ENCODE peak calls at places on chromosomes 7 and 10, in four cellular contexts. K is IMR-90, I is endothelial cell of umbilical vein, L is K562. Z is an unnamed sample.

GRCh38 chr7:135666156-135666555 is 3.8 kb downstream of the STMP1 start:
- DNase-seq in K (peak), I (no peak), L (no peak), Z (no peak)

GRCh38 chr10:114537791-114538543 is 120.1 kb downstream of the ABLIM1 start:
- DNase-seq in K (no peak), I (no peak), L (no peak), Z (no peak)

GRCh38 chr10:32459072-32459703 is 13.2 kb downstream of the CCDC7 start:
- DNase-seq in K (no peak), I (no peak), L (no peak), Z (no peak)

GRCh38 chr7:46259947-46260346 is 338.9 kb upstream of the IGFBP3 start:
- DNase-seq in K (no peak), I (no peak), L (no peak), Z (no peak)

GRCh38 chr7:130084037-130084875 is 13.9 kb downstream of the KLHDC10 start:
- DNase-seq in K (no peak), I (peak), L (peak), Z (no peak)

GRCh38 chr10:126536148-126536547 is 134.3 kb downstream of the C10orf90 start:
- DNase-seq in K (peak), I (no peak), L (no peak), Z (no peak)

GRCh38 chr10:86958831-86959736 is 685 bp downstream of the SNCG start:
- DNase-seq in K (peak), I (peak), L (peak), Z (no peak)

GRCh38 chr7:26061340-26062239 is 90.4 kb upstream of the NFE2L3 start:
- DNase-seq in K (peak), I (peak), L (peak), Z (peak)

GRCh38 chr7:50782376-50783208 is at the start of gene GRB10:
- DNase-seq in K (peak), I (peak), L (peak), Z (no peak)

GRCh38 chr7:73879977-73880681 is 19.2 kb downstream of the TMEM270 start:
- DNase-seq in K (peak), I (no peak), L (no peak), Z (no peak)

GRCh38 chr10:78039743-78040142 is 6.1 kb downstream of the RPS24 start:
- DNase-seq in K (no peak), I (no peak), L (no peak), Z (no peak)

GRCh38 chr7:114789942-114790341 is 132.0 kb upstream of the MDFIC start:
- DNase-seq in K (peak), I (peak), L (no peak), Z (no peak)

GRCh38 chr7:146736446-146737190 is 620.0 kb downstream of the CNTNAP2 start:
- DNase-seq in K (no peak), I (no peak), L (no peak), Z (no peak)

GRCh38 chr7:23239253-23239652 is 7.3 kb upstream of the GPNMB start:
- DNase-seq in K (no peak), I (no peak), L (no peak), Z (no peak)

GRCh38 chr10:126528320-126528835 is 140.1 kb upstream of the ADAM12 start:
- DNase-seq in K (no peak), I (no peak), L (no peak), Z (no peak)

GRCh38 chr7:19079066-19079465 is 38.4 kb downstream of the TWIST1 start:
- DNase-seq in K (peak), I (no peak), L (no peak), Z (no peak)

GRCh38 chr10:32950457-32951109 is 7.4 kb downstream of the ITGB1 start:
- DNase-seq in K (no peak), I (peak), L (no peak), Z (no peak)

GRCh38 chr7:3859436-3859835 is 558.4 kb downstream of the SDK1 start:
- DNase-seq in K (no peak), I (no peak), L (no peak), Z (no peak)

GRCh38 chr10:109089779-109090178 is 833.5 kb downstream of the XPNPEP1 start:
- DNase-seq in K (no peak), I (no peak), L (no peak), Z (no peak)

GRCh38 chr10:623477-624311 is 65.8 kb downstream of the DIP2C start:
- DNase-seq in K (no peak), I (no peak), L (no peak), Z (no peak)

GRCh38 chr7:7254319-7254718 is 72.0 kb downstream of the C1GALT1 start:
- DNase-seq in K (no peak), I (no peak), L (no peak), Z (no peak)

GRCh38 chr10:58027431-58027830 is 240.3 kb downstream of the IPMK start:
- DNase-seq in K (peak), I (no peak), L (no peak), Z (no peak)

GRCh38 chr10:9302142-9302746 is 1247.8 kb downstream of the GATA3 start:
- DNase-seq in K (peak), I (peak), L (peak), Z (no peak)

GRCh38 chr7:142535123-142535779 is 214.0 kb upstream of the PRSS1 start:
- DNase-seq in K (peak), I (peak), L (peak), Z (peak)

GRCh38 chr7:76369011-76369410 is 10.2 kb upstream of the YWHAG start:
- DNase-seq in K (no peak), I (no peak), L (no peak), Z (no peak)

GRCh38 chr10:96570983-96571964 is 15.5 kb downstream of the TM9SF3 start:
- DNase-seq in K (no peak), I (no peak), L (no peak), Z (no peak)

GRCh38 chr7:55573234-55573504 is 867 bp upstream of the VOPP1 start:
- DNase-seq in K (no peak), I (no peak), L (no peak), Z (no peak)

GRCh38 chr7:137846588-137847417 is at the start of gene DGKI:
- DNase-seq in K (no peak), I (no peak), L (no peak), Z (no peak)

GRCh38 chr10:12479924-12480323 is 130.6 kb downstream of the CAMK1D start:
- DNase-seq in K (no peak), I (no peak), L (no peak), Z (no peak)

GRCh38 chr7:27173412-27174076 is 576 bp downstream of the HOXA10 start:
- DNase-seq in K (no peak), I (peak), L (no peak), Z (no peak)

GRCh38 chr10:16950686-16951681 is 133.8 kb upstream of the RSU1 start:
- DNase-seq in K (peak), I (peak), L (peak), Z (no peak)

GRCh38 chr10:78770167-78771090 is 298.3 kb upstream of the ZMIZ1 start:
- DNase-seq in K (no peak), I (no peak), L (no peak), Z (no peak)

GRCh38 chr10:49512121-49512809 is 26.7 kb downstream of the ERCC6 start:
- DNase-seq in K (peak), I (peak), L (no peak), Z (no peak)

GRCh38 chr7:117112640-117113039 is 159.3 kb downstream of the ST7 start:
- DNase-seq in K (no peak), I (no peak), L (no peak), Z (no peak)

GRCh38 chr7:70778585-70778984 is 353.4 kb upstream of the GALNT17 start:
- DNase-seq in K (no peak), I (no peak), L (no peak), Z (no peak)

GRCh38 chr10:130863044-130863443 is 448.5 kb downstream of the TCERG1L start:
- DNase-seq in K (no peak), I (no peak), L (no peak), Z (no peak)

GRCh38 chr7:144384071-144384470 is 19.4 kb downstream of the NOBOX start:
- DNase-seq in K (no peak), I (no peak), L (no peak), Z (peak)

GRCh38 chr7:44224216-44224950 is 23.6 kb downstream of the YKT6 start:
- DNase-seq in K (no peak), I (no peak), L (no peak), Z (no peak)

GRCh38 chr10:17022898-17023297 is 106.7 kb downstream of the CUBN start:
- DNase-seq in K (no peak), I (no peak), L (no peak), Z (no peak)

GRCh38 chr10:120365872-120366271 is 91.2 kb upstream of the PLPP4 start:
- DNase-seq in K (no peak), I (no peak), L (no peak), Z (no peak)

GRCh38 chr10:52525761-52526160 is 211.7 kb downstream of the DKK1 start:
- DNase-seq in K (peak), I (peak), L (no peak), Z (no peak)
- H2AFZ ChIP-seq in K (no peak), I (no peak), L (no peak), Z (no peak)

DNA sequence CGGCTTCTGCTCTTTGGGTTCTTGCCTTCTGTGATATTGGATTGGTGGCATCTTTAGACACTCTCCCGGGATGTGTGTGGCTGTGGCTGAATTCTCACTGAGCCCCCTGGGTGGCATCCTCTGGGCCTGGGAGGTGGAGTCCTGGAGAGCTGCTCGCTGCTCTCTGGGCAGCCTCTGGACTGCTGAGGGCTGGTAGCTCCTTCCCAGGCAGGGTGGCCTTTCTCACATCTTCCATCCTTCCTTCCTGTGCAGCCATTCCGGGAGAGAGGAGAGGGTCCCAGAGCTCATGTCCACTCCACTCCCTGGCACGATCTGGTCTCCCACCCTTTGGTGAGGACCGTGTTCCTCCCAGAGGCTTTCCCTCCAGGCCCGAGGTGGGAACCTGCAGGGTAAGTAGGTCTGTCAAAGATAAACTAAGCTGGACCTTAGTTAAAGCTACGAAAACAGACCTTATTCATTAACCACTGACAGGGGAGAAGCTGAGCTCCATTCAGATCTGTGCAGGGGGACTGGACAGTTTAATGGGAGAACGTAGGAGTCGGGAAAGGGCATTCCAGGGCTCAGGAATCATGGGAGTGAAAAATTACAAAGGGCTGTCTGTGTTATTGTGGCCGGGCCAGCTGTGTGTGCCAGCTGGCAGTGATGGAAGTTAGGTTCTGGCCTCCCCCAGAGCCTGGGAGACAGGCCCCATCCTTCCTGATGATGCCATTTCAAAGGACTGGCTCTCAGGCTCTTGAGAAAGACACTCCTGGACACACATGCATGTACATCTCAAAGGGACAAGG is 8.7 kb downstream of the ATP6V0E2 start:
- DNase-seq in K (no peak), I (no peak), L (no peak), Z (no peak)
- TF ChIP-seq FOS in K (no peak), I (no peak), L (no peak), Z (no peak)

DNA sequence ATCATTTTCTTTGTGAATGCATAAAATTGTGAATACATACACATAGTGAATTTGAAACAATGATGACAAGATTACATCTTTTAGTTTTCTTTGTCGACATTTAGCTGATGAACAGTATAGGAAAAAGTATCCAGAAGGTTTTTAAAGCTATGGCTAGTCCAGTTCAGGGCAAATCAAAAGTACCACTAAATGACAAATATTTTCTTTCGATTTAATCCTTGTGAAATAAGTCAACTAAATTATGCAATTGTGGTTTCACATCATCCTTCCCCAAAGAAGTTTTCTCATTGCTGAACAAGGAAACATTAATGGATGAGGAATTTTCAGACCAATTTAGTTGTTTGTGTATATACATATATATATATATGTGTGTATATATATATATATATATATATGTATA is 774.0 kb downstream of the DNAJB9 start:
- DNase-seq in K (no peak), I (no peak), L (no peak), Z (no peak)
- H2AFZ ChIP-seq in K (no peak), I (no peak), L (no peak), Z (no peak)

GRCh38 chr10:99849057-99849456 is 66.6 kb downstream of the ABCC2 start:
- DNase-seq in K (no peak), I (no peak), L (no peak), Z (no peak)

GRCh38 chr10:99849525-99849924 is 67.1 kb downstream of the ABCC2 start:
- DNase-seq in K (no peak), I (no peak), L (no peak), Z (no peak)

GRCh38 chr10:99851825-99852224 is 69.4 kb downstream of the ABCC2 start:
- DNase-seq in K (no peak), I (no peak), L (no peak), Z (no peak)

GRCh38 chr10:99850767-99851127 is 68.3 kb downstream of the ABCC2 start:
- DNase-seq in K (no peak), I (no peak), L (no peak), Z (no peak)

DNA sequence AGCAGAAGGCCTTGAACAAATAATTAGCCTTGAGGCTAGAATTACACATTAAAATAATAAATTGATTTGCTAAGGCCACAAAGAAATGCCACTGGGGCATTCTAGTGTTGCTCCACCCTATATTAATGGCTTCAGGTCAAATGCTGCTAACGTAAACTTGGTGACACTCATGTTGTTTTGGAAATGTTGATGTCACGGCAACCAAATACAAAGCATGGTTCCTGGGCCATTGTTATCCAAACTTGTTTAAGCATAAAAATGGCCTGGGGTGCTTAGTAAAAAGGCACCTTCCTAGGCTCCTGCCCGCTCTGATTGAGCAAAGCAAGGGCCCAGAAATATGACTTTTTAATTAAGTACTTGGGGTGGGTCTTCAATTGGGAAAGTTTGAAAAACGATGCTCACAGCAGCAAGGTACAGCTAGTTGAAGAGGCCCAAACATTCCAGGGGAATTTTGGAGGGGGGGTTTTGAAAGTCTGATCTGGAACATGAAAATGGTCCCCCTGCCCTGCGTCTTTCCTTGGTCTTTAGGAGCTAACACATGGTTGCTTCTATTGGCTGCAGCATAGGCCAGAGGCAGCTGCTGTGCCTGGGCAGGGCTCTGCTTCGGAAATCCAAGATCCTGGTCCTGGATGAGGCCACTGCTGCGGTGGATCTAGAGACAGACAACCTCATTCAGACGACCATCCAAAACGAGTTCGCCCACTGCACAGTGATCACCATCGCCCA is 67.8 kb downstream of the ABCC2 start:
- DNase-seq in K (no peak), I (no peak), L (no peak), Z (no peak)
- TF ChIP-seq FOS in K (no peak), I (no peak), L (no peak), Z (no peak)

DNA sequence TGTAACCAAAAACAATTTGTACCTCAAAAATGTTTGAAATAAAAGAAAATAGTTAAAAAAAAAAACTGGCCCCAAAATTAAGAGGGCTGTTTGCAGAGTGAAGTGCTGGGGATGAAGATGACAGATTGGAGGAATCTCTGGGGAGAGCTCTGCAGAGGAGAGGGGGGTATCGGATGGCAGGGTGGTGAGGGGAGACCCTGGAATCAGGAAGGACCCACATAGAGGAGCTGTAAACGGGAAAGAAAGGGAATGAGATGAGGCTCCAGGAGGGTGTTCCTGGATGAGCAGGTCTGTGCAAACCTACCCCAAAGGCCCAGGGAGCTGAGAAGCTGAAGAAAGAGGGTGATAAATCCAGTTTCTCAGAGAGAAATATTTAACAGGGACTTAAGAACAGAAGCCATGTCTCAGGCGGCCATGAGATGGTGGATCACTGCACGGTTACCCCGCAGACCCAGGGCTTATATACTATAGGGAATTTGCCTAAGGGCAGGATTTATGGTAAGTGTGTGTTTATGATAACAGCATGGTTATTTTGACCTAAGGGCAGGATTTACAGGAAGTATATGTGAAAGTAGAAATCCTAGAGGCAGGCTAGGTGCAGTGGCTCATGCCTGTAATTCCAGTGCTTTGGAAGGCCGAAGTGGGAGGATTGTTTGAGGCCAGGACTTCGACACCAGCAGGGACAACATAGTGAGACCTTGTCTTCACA is 42.8 kb upstream of the ZNF438 start:
- DNase-seq in K (no peak), I (no peak), L (no peak), Z (no peak)
- H2AFZ ChIP-seq in K (peak), I (peak), L (no peak), Z (no peak)

DNA sequence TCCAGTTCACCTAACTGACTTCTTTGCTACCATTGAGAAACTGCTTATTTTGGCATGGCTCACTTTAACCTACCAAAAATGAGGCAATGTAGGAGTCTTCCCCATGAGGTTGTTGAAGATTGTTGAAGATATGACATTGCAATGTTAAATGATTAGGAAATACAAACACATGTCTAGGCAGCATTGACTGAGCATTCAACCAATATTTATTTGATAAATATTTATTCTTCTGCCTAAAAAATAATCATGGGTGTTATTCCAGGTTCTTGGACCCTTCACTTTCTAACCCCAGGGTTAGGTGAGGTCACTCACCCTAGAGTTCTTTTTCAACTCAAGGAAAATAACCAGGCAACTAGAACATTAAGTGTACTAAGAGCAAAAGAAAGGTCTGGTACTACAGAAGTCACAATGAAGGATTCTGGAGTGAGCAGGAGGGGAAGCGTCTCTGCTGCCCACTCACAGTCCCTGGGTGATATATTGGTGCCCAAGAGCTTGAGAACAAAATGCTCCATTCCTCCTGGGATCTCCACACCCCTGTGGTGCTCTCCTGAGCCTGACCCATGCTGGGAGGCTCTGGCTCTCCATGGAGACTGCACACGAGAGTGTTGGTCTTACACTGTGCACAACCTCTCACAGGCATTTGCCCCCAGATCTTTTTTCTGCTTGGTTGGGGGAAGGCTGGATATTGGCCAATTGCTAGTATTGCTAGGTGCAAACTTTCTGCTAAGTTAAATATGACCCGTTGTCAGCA is 123.4 kb downstream of the SPAG6 start:
- DNase-seq in K (no peak), I (no peak), L (no peak), Z (no peak)
- TF ChIP-seq FOS in K (no peak), I (no peak), L (no peak), Z (no peak)

GRCh38 chr10:48291190-48291589 is 15.3 kb upstream of the MAPK8 start:
- DNase-seq in K (no peak), I (no peak), L (no peak), Z (no peak)

GRCh38 chr10:48289652-48290238 is 15.2 kb upstream of the FRMPD2 start:
- DNase-seq in K (peak), I (peak), L (peak), Z (no peak)

GRCh38 chr10:48288661-48289060 is 14.2 kb upstream of the FRMPD2 start:
- DNase-seq in K (no peak), I (no peak), L (no peak), Z (no peak)

GRCh38 chr10:48292616-48293015 is 13.9 kb upstream of the MAPK8 start:
- DNase-seq in K (no peak), I (no peak), L (no peak), Z (no peak)

GRCh38 chr10:48290286-48290685 is 15.8 kb upstream of the FRMPD2 start:
- DNase-seq in K (no peak), I (no peak), L (no peak), Z (no peak)
- H2AFZ ChIP-seq in K (no peak), I (no peak), L (peak), Z (no peak)

GRCh38 chr7:1514407-1514806 is 10.2 kb upstream of the INTS1 start:
- DNase-seq in K (no peak), I (no peak), L (no peak), Z (no peak)
- TF ChIP-seq FOS in K (no peak), I (no peak), L (no peak), Z (no peak)

GRCh38 chr10:20633721-20634120 is 263.4 kb downstream of the NEBL start:
- DNase-seq in K (no peak), I (no peak), L (no peak), Z (no peak)
- H2AFZ ChIP-seq in K (no peak), I (no peak), L (no peak), Z (no peak)

Z was measured in GM12878.